ENCODE peak calls at places on chromosomes 6 and 20, in eight cellular contexts. B is A549; X is lung; G is CD8-positive, alpha-beta T cell; J is thyroid gland; E is GM23338; Y is vagina; W is IMR-90. L is an unnamed sample.

GRCh38 chr6:157825243-157825904 is 2.3 kb downstream of the SNX9 start:
- DNase-seq in E (no peak), Y (no peak), G (no peak), W (peak), X (no peak), J (no peak), B (no peak), L (no peak)

GRCh38 chr6:26033942-26034354 is 53.3 kb upstream of the HFE start:
- DNase-seq in Y (no peak), B (no peak), X (no peak), G (no peak), W (no peak), J (no peak), E (peak), L (peak)

GRCh38 chr6:127972815-127973214 is 72.0 kb upstream of the THEMIS start:
- DNase-seq in J (no peak), E (no peak), G (no peak), B (no peak), Y (no peak), W (no peak), X (no peak), L (no peak)

GRCh38 chr6:17768388-17768787 is 61.7 kb upstream of the NUP153 start:
- DNase-seq in J (no peak), W (peak), G (no peak), E (peak), X (no peak), B (no peak), Y (no peak), L (no peak)

GRCh38 chr6:88220493-88220892 is 54.3 kb upstream of the CNR1 start:
- DNase-seq in W (no peak), B (peak), J (peak), X (no peak), E (peak), Y (no peak), G (no peak), L (no peak)

GRCh38 chr6:119346450-119346849 is 3.1 kb downstream of the MAN1A1 start:
- DNase-seq in B (no peak), G (no peak), W (no peak), X (no peak), Y (no peak), J (no peak), E (no peak), L (no peak)

GRCh38 chr20:61846741-61847419 is 218.8 kb downstream of the TAF4 start:
- DNase-seq in X (no peak), G (no peak), B (no peak), Y (no peak), W (no peak), J (no peak), E (no peak), L (peak)

GRCh38 chr6:129575378-129576118 is 134.4 kb downstream of the ARHGAP18 start:
- DNase-seq in Y (no peak), B (peak), W (peak), X (no peak), E (peak), J (peak), G (no peak), L (no peak)

GRCh38 chr6:45488884-45489283 is 111.2 kb upstream of the SUPT3H start:
- DNase-seq in E (no peak), W (no peak), G (no peak), B (no peak), X (no peak), J (no peak), Y (no peak), L (no peak)

GRCh38 chr20:51059862-51060261 is 37.0 kb upstream of the KCNG1 start:
- DNase-seq in Y (no peak), X (no peak), J (no peak), G (no peak), B (no peak), W (peak), E (no peak), L (no peak)

GRCh38 chr6:82589509-82590206 is 226.0 kb downstream of the TPBG start:
- DNase-seq in G (no peak), Y (no peak), E (peak), J (peak), B (peak), X (no peak), W (peak), L (no peak)

GRCh38 chr6:37554480-37554819 is 54.8 kb upstream of the CCDC167 start:
- DNase-seq in G (no peak), E (no peak), B (no peak), J (no peak), X (no peak), W (peak), Y (no peak), L (no peak)

GRCh38 chr6:91608428-91608827 is 1021.6 kb upstream of the MAP3K7 start:
- DNase-seq in B (no peak), Y (no peak), E (peak), G (no peak), X (no peak), J (no peak), W (no peak), L (peak)

GRCh38 chr6:96537726-96538125 is 16.1 kb downstream of the UFL1 start:
- DNase-seq in B (no peak), Y (no peak), E (no peak), J (no peak), G (no peak), W (no peak), X (no peak), L (no peak)

GRCh38 chr20:32418376-32418775 is 60.2 kb downstream of the ASXL1 start:
- DNase-seq in X (no peak), Y (no peak), E (no peak), B (no peak), W (no peak), G (no peak), J (no peak), L (no peak)

GRCh38 chr6:22877946-22878705 is 308.8 kb downstream of the HDGFL1 start:
- DNase-seq in G (no peak), W (peak), Y (no peak), J (no peak), E (peak), X (no peak), B (no peak), L (no peak)

GRCh38 chr6:35413911-35414310 is 38.2 kb upstream of the FANCE start:
- DNase-seq in W (no peak), Y (no peak), X (no peak), E (no peak), G (no peak), J (no peak), B (no peak), L (no peak)

GRCh38 chr6:100719883-100720682 is 161.0 kb downstream of the ASCC3 start:
- DNase-seq in J (no peak), Y (no peak), E (peak), X (no peak), B (peak), W (peak), G (no peak), L (no peak)

GRCh38 chr20:14337400-14338171 is at the start of gene FLRT3:
- DNase-seq in B (peak), E (peak), G (no peak), W (peak), J (peak), X (peak), Y (peak), L (peak)

GRCh38 chr6:42302441-42302840 is 84.8 kb upstream of the MRPS10 start:
- DNase-seq in E (no peak), G (no peak), X (no peak), J (no peak), W (peak), B (no peak), Y (no peak), L (peak)

GRCh38 chr6:157985378-157986155 is 3.9 kb downstream of the SYNJ2 start:
- DNase-seq in Y (no peak), G (no peak), J (no peak), B (no peak), W (no peak), X (no peak), E (peak), L (no peak)

GRCh38 chr6:98894810-98895209 is 52.9 kb downstream of the FBXL4 start:
- DNase-seq in G (no peak), E (no peak), X (no peak), J (no peak), B (no peak), Y (no peak), W (peak), L (no peak)

GRCh38 chr6:119728220-119728750 is 378.7 kb upstream of the MAN1A1 start:
- DNase-seq in E (no peak), B (no peak), J (no peak), X (no peak), G (no peak), W (no peak), Y (no peak), L (no peak)

GRCh38 chr6:30915591-30915946 is 1.5 kb downstream of the VARS2 start:
- DNase-seq in X (no peak), G (no peak), E (peak), Y (no peak), W (peak), J (peak), B (peak), L (no peak)

GRCh38 chr6:38169221-38169674 is 349.7 kb downstream of the ZFAND3 start:
- DNase-seq in X (no peak), Y (no peak), G (no peak), B (no peak), J (no peak), E (peak), W (no peak), L (no peak)

GRCh38 chr6:155054851-155055250 is 59.7 kb downstream of the TIAM2 start:
- DNase-seq in Y (no peak), J (no peak), G (no peak), B (no peak), W (no peak), E (no peak), X (no peak), L (no peak)

GRCh38 chr20:41480054-41480770 is 113.6 kb upstream of the EMILIN3 start:
- DNase-seq in E (no peak), W (no peak), J (no peak), G (no peak), X (no peak), B (no peak), Y (no peak), L (no peak)

GRCh38 chr20:49214546-49214945 is 4.7 kb upstream of the DDX27 start:
- DNase-seq in B (no peak), G (no peak), Y (no peak), E (no peak), W (no peak), X (no peak), J (no peak), L (no peak)

GRCh38 chr6:155493694-155494143 is 38.1 kb upstream of the NOX3 start:
- DNase-seq in E (peak), G (no peak), B (peak), W (peak), X (peak), J (no peak), Y (no peak), L (no peak)

GRCh38 chr6:3291987-3292386 is 33.2 kb downstream of the PSMG4 start:
- DNase-seq in E (no peak), W (no peak), X (no peak), Y (no peak), G (no peak), J (no peak), B (no peak), L (no peak)

GRCh38 chr6:41728073-41728936 is 7.1 kb downstream of the TFEB start:
- DNase-seq in W (no peak), B (no peak), Y (no peak), G (no peak), E (no peak), X (no peak), J (peak), L (peak)

GRCh38 chr6:31738048-31738979 is 1.5 kb upstream of the MSH5 start:
- DNase-seq in W (peak), Y (no peak), G (peak), X (no peak), E (peak), B (peak), J (no peak), L (peak)

GRCh38 chr20:50774515-50774914 is 20.3 kb upstream of the BCAS4 start:
- DNase-seq in W (no peak), Y (no peak), G (no peak), J (no peak), B (no peak), X (no peak), E (no peak), L (no peak)

GRCh38 chr6:108630050-108630714 is 69.5 kb downstream of the FOXO3 start:
- DNase-seq in E (no peak), Y (no peak), X (no peak), J (no peak), W (peak), G (no peak), B (no peak), L (no peak)

GRCh38 chr6:151681426-151682059 is 125.9 kb upstream of the ESR1 start:
- DNase-seq in B (no peak), E (no peak), Y (no peak), W (no peak), J (peak), X (no peak), G (no peak), L (no peak)

GRCh38 chr6:57075092-57075491 is 14.9 kb upstream of the ZNF451 start:
- DNase-seq in G (no peak), B (no peak), Y (no peak), J (no peak), X (no peak), W (peak), E (no peak), L (no peak)

GRCh38 chr6:43743682-43744381 is 26.2 kb upstream of the VEGFA start:
- DNase-seq in G (no peak), Y (no peak), J (no peak), E (no peak), W (no peak), X (no peak), B (no peak), L (no peak)

GRCh38 chr6:35728663-35729348 is 8.0 kb upstream of the ARMC12 start:
- DNase-seq in B (no peak), W (no peak), Y (no peak), J (peak), X (peak), G (no peak), E (peak), L (peak)

GRCh38 chr6:64712606-64713005 is 994.4 kb downstream of the EYS start:
- DNase-seq in B (no peak), E (no peak), J (no peak), G (no peak), Y (no peak), X (no peak), W (no peak), L (no peak)

GRCh38 chr20:44714701-44715494 is at the start of gene CCN5:
- DNase-seq in G (no peak), W (peak), Y (no peak), E (no peak), X (peak), B (peak), J (peak), L (peak)

GRCh38 chr20:44716309-44717106 is 1.3 kb downstream of the CCN5 start:
- DNase-seq in X (no peak), J (no peak), G (no peak), W (no peak), Y (no peak), E (no peak), B (no peak), L (peak)

GRCh38 chr20:44714102-44714700 is 968 bp upstream of the CCN5 start:
- DNase-seq in B (no peak), X (no peak), J (no peak), E (no peak), Y (no peak), G (no peak), W (no peak), L (peak)

GRCh38 chr20:44717986-44718385 is 2.8 kb downstream of the CCN5 start:
- DNase-seq in W (no peak), E (peak), Y (no peak), B (peak), J (no peak), G (no peak), X (no peak), L (peak)

GRCh38 chr20:44715495-44716308 is 533 bp downstream of the CCN5 start:
- DNase-seq in W (no peak), J (no peak), E (no peak), Y (no peak), X (no peak), G (no peak), B (no peak), L (peak)
- H3K27ac ChIP-seq in W (no peak), J (no peak), E (no peak), Y (peak), X (peak), G (no peak), B (peak), L (no peak)

GRCh38 chr20:37567331-37567665 is 39.6 kb upstream of the BLCAP start:
- DNase-seq in E (peak), G (no peak), J (no peak), B (no peak), Y (peak), W (no peak), X (no peak), L (no peak)
- H3K27ac ChIP-seq in E (no peak), G (no peak), J (no peak), B (no peak), Y (no peak), W (no peak), X (no peak), L (no peak)

GRCh38 chr20:15740046-15740775 is 833.0 kb downstream of the KIF16B start:
- DNase-seq in W (no peak), J (no peak), E (no peak), B (no peak), Y (no peak), X (no peak), G (no peak), L (no peak)

GRCh38 chr20:15742076-15742475 is 831.2 kb downstream of the KIF16B start:
- DNase-seq in J (no peak), Y (no peak), E (no peak), G (no peak), X (no peak), B (no peak), W (no peak), L (no peak)

GRCh38 chr20:15734054-15734453 is 839.2 kb downstream of the KIF16B start:
- DNase-seq in J (no peak), G (no peak), Y (no peak), W (no peak), B (no peak), X (no peak), E (no peak), L (no peak)

GRCh38 chr20:15742627-15743026 is 830.6 kb downstream of the KIF16B start:
- DNase-seq in J (no peak), X (no peak), Y (no peak), W (no peak), B (no peak), G (no peak), E (no peak), L (no peak)

GRCh38 chr20:15739056-15739455 is 834.2 kb downstream of the KIF16B start:
- DNase-seq in G (no peak), E (no peak), B (no peak), X (no peak), W (no peak), Y (no peak), J (no peak), L (no peak)
- H3K27ac ChIP-seq in G (no peak), E (no peak), B (no peak), X (no peak), W (no peak), Y (no peak), J (no peak), L (no peak)

GRCh38 chr6:71906813-71907212 is 20.5 kb downstream of the RIMS1 start:
- DNase-seq in J (no peak), Y (no peak), G (no peak), E (peak), B (no peak), W (no peak), X (no peak), L (no peak)
- H3K27ac ChIP-seq in J (no peak), Y (no peak), G (no peak), E (no peak), B (no peak), W (no peak), X (no peak), L (no peak)

DNA sequence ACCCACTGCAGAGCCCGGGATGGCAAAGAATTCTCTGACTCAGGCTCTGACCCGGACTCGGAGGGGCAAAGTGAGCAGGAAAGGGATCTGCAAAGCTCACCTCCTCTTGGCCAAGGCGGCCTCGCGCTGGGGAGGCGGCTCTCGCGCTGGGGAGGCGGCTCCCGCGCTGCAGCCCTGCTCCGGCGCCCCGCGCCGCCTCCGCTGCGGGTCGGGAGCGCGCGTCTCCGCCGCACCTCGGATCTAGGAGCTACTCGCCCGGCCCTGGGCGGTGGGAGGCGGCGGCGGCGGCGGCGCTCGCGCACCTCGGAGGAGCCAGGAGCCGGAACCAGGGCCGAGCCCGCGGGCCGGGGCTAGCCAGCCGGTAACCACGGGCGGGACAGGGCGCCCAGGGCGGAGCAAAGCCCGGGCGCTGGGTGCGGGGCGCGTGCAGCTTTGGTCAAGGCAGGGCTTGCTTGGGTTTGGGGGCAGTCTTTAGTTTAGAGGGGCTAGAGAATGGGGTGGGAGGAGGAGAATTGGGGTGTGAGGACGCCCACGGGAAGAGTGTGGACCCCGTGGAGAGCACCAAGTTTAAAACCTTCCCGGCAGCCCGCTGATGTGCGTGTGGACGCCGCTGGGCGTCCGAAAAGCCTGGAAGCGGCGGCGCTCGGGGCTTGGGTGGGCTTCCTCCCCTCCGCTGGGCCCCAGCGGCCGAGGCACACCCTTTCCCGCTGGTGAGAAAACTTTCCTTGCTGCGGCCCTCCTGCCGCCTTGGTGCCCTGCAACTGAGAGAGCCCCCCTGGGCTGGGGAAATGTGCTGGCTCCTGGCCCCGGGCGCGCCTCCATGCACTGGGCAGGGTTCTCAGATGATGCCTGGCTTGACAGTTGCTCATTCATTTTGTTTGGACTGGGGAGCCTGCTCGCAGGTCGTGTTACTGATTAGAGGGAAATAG is at the start of gene MRAP2:
- DNase-seq in W (no peak), Y (no peak), X (peak), G (no peak), J (peak), B (peak), E (peak), L (peak)
- H3K27ac ChIP-seq in W (no peak), Y (no peak), X (no peak), G (no peak), J (no peak), B (peak), E (no peak), L (no peak)